ENCODE peak calls at places on chromosomes 11 and 22, in ten cellular contexts. One of them, this sample, is unnamed.

GRCh38 chr22:17540481-17540880 is 22.8 kb upstream of the SLC25A18 start:
- DNase-seq in hepatocyte: no peak
- DNase-seq in GM03348: no peak
- DNase-seq in ureter: no peak
- DNase-seq in astrocyte of the hippocampus: no peak
- DNase-seq in CD4-positive, alpha-beta T cell: no peak
- DNase-seq in nucleus accumbens: no peak
- DNase-seq in RWPE1: no peak
- DNase-seq in left colon: no peak
- DNase-seq in posterior vena cava: no peak
- DNase-seq in this sample: no peak

GRCh38 chr11:61152816-61153592 is 8.2 kb downstream of the VPS37C start:
- DNase-seq in hepatocyte: no peak
- DNase-seq in GM03348: peak
- DNase-seq in ureter: no peak
- DNase-seq in astrocyte of the hippocampus: peak
- DNase-seq in CD4-positive, alpha-beta T cell: no peak
- DNase-seq in nucleus accumbens: no peak
- DNase-seq in RWPE1: peak
- DNase-seq in left colon: no peak
- DNase-seq in posterior vena cava: no peak
- DNase-seq in this sample: no peak

GRCh38 chr11:17852246-17852645 is 117.7 kb downstream of the KCNC1 start:
- DNase-seq in hepatocyte: no peak
- DNase-seq in GM03348: no peak
- DNase-seq in ureter: no peak
- DNase-seq in astrocyte of the hippocampus: no peak
- DNase-seq in CD4-positive, alpha-beta T cell: no peak
- DNase-seq in nucleus accumbens: no peak
- DNase-seq in RWPE1: no peak
- DNase-seq in left colon: no peak
- DNase-seq in posterior vena cava: no peak
- DNase-seq in this sample: no peak

GRCh38 chr11:15800121-15800800 is 556.1 kb downstream of the SOX6 start:
- DNase-seq in hepatocyte: peak
- DNase-seq in GM03348: no peak
- DNase-seq in ureter: no peak
- DNase-seq in astrocyte of the hippocampus: peak
- DNase-seq in CD4-positive, alpha-beta T cell: no peak
- DNase-seq in nucleus accumbens: no peak
- DNase-seq in RWPE1: peak
- DNase-seq in left colon: peak
- DNase-seq in posterior vena cava: peak
- DNase-seq in this sample: peak

GRCh38 chr11:94521684-94522083 is 9.4 kb downstream of the C11orf97 start:
- DNase-seq in hepatocyte: no peak
- DNase-seq in GM03348: peak
- DNase-seq in ureter: no peak
- DNase-seq in astrocyte of the hippocampus: no peak
- DNase-seq in CD4-positive, alpha-beta T cell: no peak
- DNase-seq in nucleus accumbens: no peak
- DNase-seq in RWPE1: no peak
- DNase-seq in left colon: no peak
- DNase-seq in posterior vena cava: no peak
- DNase-seq in this sample: no peak

GRCh38 chr11:16759857-16760256 is 21.4 kb downstream of the C11orf58 start:
- DNase-seq in hepatocyte: no peak
- DNase-seq in GM03348: no peak
- DNase-seq in ureter: no peak
- DNase-seq in astrocyte of the hippocampus: no peak
- DNase-seq in CD4-positive, alpha-beta T cell: no peak
- DNase-seq in nucleus accumbens: no peak
- DNase-seq in RWPE1: no peak
- DNase-seq in left colon: no peak
- DNase-seq in posterior vena cava: no peak
- DNase-seq in this sample: no peak

GRCh38 chr11:43852057-43852636 is 28.5 kb upstream of the ALKBH3 start:
- DNase-seq in hepatocyte: peak
- DNase-seq in GM03348: peak
- DNase-seq in ureter: peak
- DNase-seq in astrocyte of the hippocampus: peak
- DNase-seq in CD4-positive, alpha-beta T cell: peak
- DNase-seq in nucleus accumbens: peak
- DNase-seq in RWPE1: peak
- DNase-seq in left colon: no peak
- DNase-seq in posterior vena cava: no peak
- DNase-seq in this sample: peak

GRCh38 chr11:4643682-4644081 is at the start of gene OR51E1:
- DNase-seq in hepatocyte: no peak
- DNase-seq in GM03348: no peak
- DNase-seq in ureter: no peak
- DNase-seq in astrocyte of the hippocampus: no peak
- DNase-seq in CD4-positive, alpha-beta T cell: no peak
- DNase-seq in nucleus accumbens: no peak
- DNase-seq in RWPE1: no peak
- DNase-seq in left colon: no peak
- DNase-seq in posterior vena cava: no peak
- DNase-seq in this sample: no peak

GRCh38 chr22:31753005-31753633 is 700 bp upstream of the DEPDC5 start:
- DNase-seq in hepatocyte: peak
- DNase-seq in GM03348: peak
- DNase-seq in ureter: peak
- DNase-seq in astrocyte of the hippocampus: peak
- DNase-seq in CD4-positive, alpha-beta T cell: no peak
- DNase-seq in nucleus accumbens: peak
- DNase-seq in RWPE1: peak
- DNase-seq in left colon: peak
- DNase-seq in posterior vena cava: no peak
- DNase-seq in this sample: no peak

GRCh38 chr11:47398011-47398410 is 10.4 kb upstream of the SLC39A13 start:
- DNase-seq in hepatocyte: no peak
- DNase-seq in GM03348: no peak
- DNase-seq in ureter: no peak
- DNase-seq in astrocyte of the hippocampus: no peak
- DNase-seq in CD4-positive, alpha-beta T cell: no peak
- DNase-seq in nucleus accumbens: no peak
- DNase-seq in RWPE1: no peak
- DNase-seq in left colon: no peak
- DNase-seq in posterior vena cava: no peak
- DNase-seq in this sample: no peak

GRCh38 chr11:1299621-1300020 is 9.8 kb downstream of the TOLLIP start:
- DNase-seq in hepatocyte: no peak
- DNase-seq in GM03348: no peak
- DNase-seq in ureter: peak
- DNase-seq in astrocyte of the hippocampus: no peak
- DNase-seq in CD4-positive, alpha-beta T cell: no peak
- DNase-seq in nucleus accumbens: no peak
- DNase-seq in RWPE1: no peak
- DNase-seq in left colon: no peak
- DNase-seq in posterior vena cava: peak
- DNase-seq in this sample: no peak

GRCh38 chr11:134276396-134277175 is 407 bp downstream of the GLB1L3 start:
- DNase-seq in hepatocyte: no peak
- DNase-seq in GM03348: no peak
- DNase-seq in ureter: peak
- DNase-seq in astrocyte of the hippocampus: no peak
- DNase-seq in CD4-positive, alpha-beta T cell: no peak
- DNase-seq in nucleus accumbens: no peak
- DNase-seq in RWPE1: peak
- DNase-seq in left colon: no peak
- DNase-seq in posterior vena cava: no peak
- DNase-seq in this sample: no peak

GRCh38 chr11:57311109-57311936 is 13.4 kb downstream of the TNKS1BP1 start:
- DNase-seq in hepatocyte: peak
- DNase-seq in GM03348: peak
- DNase-seq in ureter: peak
- DNase-seq in astrocyte of the hippocampus: peak
- DNase-seq in CD4-positive, alpha-beta T cell: peak
- DNase-seq in nucleus accumbens: peak
- DNase-seq in RWPE1: peak
- DNase-seq in left colon: peak
- DNase-seq in posterior vena cava: peak
- DNase-seq in this sample: no peak

GRCh38 chr11:34667810-34668582 is 47.1 kb downstream of the EHF start:
- DNase-seq in hepatocyte: peak
- DNase-seq in GM03348: no peak
- DNase-seq in ureter: no peak
- DNase-seq in astrocyte of the hippocampus: no peak
- DNase-seq in CD4-positive, alpha-beta T cell: no peak
- DNase-seq in nucleus accumbens: no peak
- DNase-seq in RWPE1: no peak
- DNase-seq in left colon: no peak
- DNase-seq in posterior vena cava: no peak
- DNase-seq in this sample: no peak

GRCh38 chr11:122046846-122047245 is 69.2 kb downstream of the BLID start:
- DNase-seq in hepatocyte: no peak
- DNase-seq in GM03348: peak
- DNase-seq in ureter: no peak
- DNase-seq in astrocyte of the hippocampus: peak
- DNase-seq in CD4-positive, alpha-beta T cell: no peak
- DNase-seq in nucleus accumbens: no peak
- DNase-seq in RWPE1: no peak
- DNase-seq in left colon: no peak
- DNase-seq in posterior vena cava: no peak
- DNase-seq in this sample: no peak

GRCh38 chr11:123405123-123405592 is 24.9 kb upstream of the GRAMD1B start:
- DNase-seq in hepatocyte: no peak
- DNase-seq in GM03348: no peak
- DNase-seq in ureter: no peak
- DNase-seq in astrocyte of the hippocampus: no peak
- DNase-seq in CD4-positive, alpha-beta T cell: no peak
- DNase-seq in nucleus accumbens: no peak
- DNase-seq in RWPE1: no peak
- DNase-seq in left colon: no peak
- DNase-seq in posterior vena cava: no peak
- DNase-seq in this sample: no peak

GRCh38 chr22:48566741-48567140 is 1260.9 kb downstream of the BRD1 start:
- DNase-seq in hepatocyte: no peak
- DNase-seq in GM03348: peak
- DNase-seq in ureter: no peak
- DNase-seq in astrocyte of the hippocampus: no peak
- DNase-seq in CD4-positive, alpha-beta T cell: no peak
- DNase-seq in nucleus accumbens: no peak
- DNase-seq in RWPE1: no peak
- DNase-seq in left colon: no peak
- DNase-seq in posterior vena cava: no peak
- DNase-seq in this sample: no peak

GRCh38 chr11:45537617-45538016 is 127.8 kb downstream of the CHST1 start:
- DNase-seq in hepatocyte: no peak
- DNase-seq in GM03348: peak
- DNase-seq in ureter: no peak
- DNase-seq in astrocyte of the hippocampus: no peak
- DNase-seq in CD4-positive, alpha-beta T cell: no peak
- DNase-seq in nucleus accumbens: no peak
- DNase-seq in RWPE1: peak
- DNase-seq in left colon: no peak
- DNase-seq in posterior vena cava: no peak
- DNase-seq in this sample: no peak

GRCh38 chr11:72848846-72849466 is 34.7 kb downstream of the ATG16L2 start:
- DNase-seq in hepatocyte: peak
- DNase-seq in GM03348: peak
- DNase-seq in ureter: no peak
- DNase-seq in astrocyte of the hippocampus: peak
- DNase-seq in CD4-positive, alpha-beta T cell: peak
- DNase-seq in nucleus accumbens: no peak
- DNase-seq in RWPE1: peak
- DNase-seq in left colon: no peak
- DNase-seq in posterior vena cava: no peak
- DNase-seq in this sample: no peak

GRCh38 chr22:23302171-23303002 is 122.1 kb downstream of the BCR start:
- DNase-seq in hepatocyte: no peak
- DNase-seq in GM03348: no peak
- DNase-seq in ureter: no peak
- DNase-seq in astrocyte of the hippocampus: peak
- DNase-seq in CD4-positive, alpha-beta T cell: no peak
- DNase-seq in nucleus accumbens: no peak
- DNase-seq in RWPE1: no peak
- DNase-seq in left colon: peak
- DNase-seq in posterior vena cava: peak
- DNase-seq in this sample: no peak

GRCh38 chr22:16717699-16718558 is 107.3 kb downstream of the XKR3 start:
- DNase-seq in hepatocyte: no peak
- DNase-seq in GM03348: no peak
- DNase-seq in ureter: no peak
- DNase-seq in astrocyte of the hippocampus: no peak
- DNase-seq in CD4-positive, alpha-beta T cell: no peak
- DNase-seq in nucleus accumbens: no peak
- DNase-seq in RWPE1: no peak
- DNase-seq in left colon: no peak
- DNase-seq in posterior vena cava: peak
- DNase-seq in this sample: no peak

GRCh38 chr22:21865041-21865440 is 2.4 kb downstream of the MAPK1 start:
- DNase-seq in hepatocyte: peak
- DNase-seq in GM03348: peak
- DNase-seq in ureter: no peak
- DNase-seq in astrocyte of the hippocampus: peak
- DNase-seq in CD4-positive, alpha-beta T cell: no peak
- DNase-seq in nucleus accumbens: no peak
- DNase-seq in RWPE1: no peak
- DNase-seq in left colon: no peak
- DNase-seq in posterior vena cava: no peak
- DNase-seq in this sample: no peak

GRCh38 chr11:75195164-75195962 is 44.5 kb downstream of the SLCO2B1 start:
- DNase-seq in hepatocyte: no peak
- DNase-seq in GM03348: no peak
- DNase-seq in ureter: peak
- DNase-seq in astrocyte of the hippocampus: no peak
- DNase-seq in CD4-positive, alpha-beta T cell: no peak
- DNase-seq in nucleus accumbens: peak
- DNase-seq in RWPE1: no peak
- DNase-seq in left colon: no peak
- DNase-seq in posterior vena cava: peak
- DNase-seq in this sample: no peak

GRCh38 chr22:46110215-46110614 is 40.1 kb upstream of the PPARA start:
- DNase-seq in hepatocyte: no peak
- DNase-seq in GM03348: peak
- DNase-seq in ureter: no peak
- DNase-seq in astrocyte of the hippocampus: peak
- DNase-seq in CD4-positive, alpha-beta T cell: no peak
- DNase-seq in nucleus accumbens: no peak
- DNase-seq in RWPE1: no peak
- DNase-seq in left colon: no peak
- DNase-seq in posterior vena cava: no peak
- DNase-seq in this sample: no peak

GRCh38 chr11:30683176-30683575 is 97.0 kb upstream of the MPPED2 start:
- DNase-seq in hepatocyte: peak
- DNase-seq in GM03348: no peak
- DNase-seq in ureter: no peak
- DNase-seq in astrocyte of the hippocampus: peak
- DNase-seq in CD4-positive, alpha-beta T cell: no peak
- DNase-seq in nucleus accumbens: no peak
- DNase-seq in RWPE1: no peak
- DNase-seq in left colon: no peak
- DNase-seq in posterior vena cava: no peak
- DNase-seq in this sample: no peak

GRCh38 chr11:119324124-119324665 is 7.3 kb upstream of the MCAM start:
- DNase-seq in hepatocyte: no peak
- DNase-seq in GM03348: no peak
- DNase-seq in ureter: no peak
- DNase-seq in astrocyte of the hippocampus: no peak
- DNase-seq in CD4-positive, alpha-beta T cell: no peak
- DNase-seq in nucleus accumbens: no peak
- DNase-seq in RWPE1: no peak
- DNase-seq in left colon: no peak
- DNase-seq in posterior vena cava: peak
- DNase-seq in this sample: no peak

This sample was measured in KG1.